ENCODE peak calls at places on chromosome 13, in nine cellular contexts. Z is endodermal cell, M is stomach, L is upper lobe of left lung, D is left ventricle myocardium inferior, G is heart left ventricle, O is fibroblast of the aortic adventitia, U is BJ, E is cardiac muscle cell. X is an unnamed sample.

GRCh38 chr13:113086991-113087922 is 18.3 kb upstream of the F7 start:
- DNase-seq in Z (no peak), M (no peak), L (peak), D (peak), G (no peak), O (no peak), U (no peak), E (no peak), X (no peak)

GRCh38 chr13:33349996-33350826 is 64.7 kb upstream of the STARD13 start:
- DNase-seq in Z (peak), M (peak), L (peak), D (peak), G (peak), O (peak), U (no peak), E (peak), X (no peak)

GRCh38 chr13:36685912-36686311 is 12.1 kb downstream of the SERTM1 start:
- DNase-seq in Z (no peak), M (no peak), L (no peak), D (no peak), G (no peak), O (peak), U (no peak), E (peak), X (no peak)

GRCh38 chr13:75637101-75637774 is 1.1 kb downstream of the LMO7 start:
- DNase-seq in Z (peak), M (no peak), L (no peak), D (no peak), G (no peak), O (no peak), U (no peak), E (peak), X (no peak)

GRCh38 chr13:76148926-76149325 is 512.8 kb downstream of the LMO7 start:
- DNase-seq in Z (no peak), M (no peak), L (no peak), D (no peak), G (no peak), O (peak), U (peak), E (peak), X (no peak)

GRCh38 chr13:110340812-110341444 is 33.8 kb downstream of the COL4A2 start:
- DNase-seq in Z (peak), M (peak), L (no peak), D (peak), G (peak), O (peak), U (no peak), E (peak), X (no peak)

GRCh38 chr13:46339035-46339666 is 47.9 kb downstream of the RUBCNL start:
- DNase-seq in Z (no peak), M (no peak), L (no peak), D (peak), G (peak), O (peak), U (no peak), E (peak), X (no peak)

GRCh38 chr13:98447881-98448641 is 128.8 kb downstream of the STK24 start:
- DNase-seq in Z (peak), M (no peak), L (no peak), D (peak), G (peak), O (no peak), U (no peak), E (peak), X (no peak)

GRCh38 chr13:48891586-48891985 is 84.1 kb upstream of the FNDC3A start:
- DNase-seq in Z (no peak), M (no peak), L (no peak), D (no peak), G (no peak), O (peak), U (no peak), E (peak), X (no peak)

GRCh38 chr13:100668408-100668807 is 6.2 kb downstream of the TMTC4 start:
- DNase-seq in Z (no peak), M (no peak), L (no peak), D (no peak), G (no peak), O (peak), U (no peak), E (peak), X (no peak)

GRCh38 chr13:113855012-113855921 is 8.6 kb downstream of the GAS6 start:
- DNase-seq in Z (peak), M (peak), L (peak), D (peak), G (no peak), O (no peak), U (no peak), E (no peak), X (no peak)

GRCh38 chr13:22703601-22704209 is 477.1 kb upstream of the SGCG start:
- DNase-seq in Z (no peak), M (no peak), L (no peak), D (no peak), G (no peak), O (no peak), U (no peak), E (no peak), X (no peak)

GRCh38 chr13:78410164-78410563 is 193.2 kb downstream of the POU4F1 start:
- DNase-seq in Z (no peak), M (no peak), L (no peak), D (no peak), G (no peak), O (no peak), U (no peak), E (no peak), X (no peak)

GRCh38 chr13:74290324-74290773 is 156.1 kb upstream of the KLF12 start:
- DNase-seq in Z (peak), M (no peak), L (no peak), D (no peak), G (peak), O (peak), U (no peak), E (peak), X (no peak)

GRCh38 chr13:52980695-52981094 is 47.9 kb upstream of the OLFM4 start:
- DNase-seq in Z (no peak), M (no peak), L (no peak), D (no peak), G (no peak), O (no peak), U (no peak), E (no peak), X (no peak)

GRCh38 chr13:80665792-80666333 is 324.9 kb upstream of the SPRY2 start:
- DNase-seq in Z (peak), M (no peak), L (no peak), D (no peak), G (no peak), O (peak), U (no peak), E (peak), X (no peak)

GRCh38 chr13:110541526-110541920 is 20.0 kb downstream of the RAB20 start:
- DNase-seq in Z (no peak), M (peak), L (no peak), D (no peak), G (no peak), O (peak), U (no peak), E (peak), X (no peak)

GRCh38 chr13:50130686-50131051 is 115.4 kb downstream of the KCNRG start:
- DNase-seq in Z (peak), M (no peak), L (peak), D (peak), G (peak), O (peak), U (no peak), E (peak), X (no peak)

GRCh38 chr13:32427852-32428580 is at the start of gene N4BP2L1:
- DNase-seq in Z (peak), M (peak), L (peak), D (peak), G (peak), O (peak), U (no peak), E (peak), X (no peak)

GRCh38 chr13:50731400-50731799 is 112.1 kb downstream of the DLEU7 start:
- DNase-seq in Z (no peak), M (no peak), L (no peak), D (no peak), G (peak), O (peak), U (no peak), E (peak), X (peak)

GRCh38 chr13:96982672-96983071 is 11.6 kb downstream of the OXGR1 start:
- DNase-seq in Z (no peak), M (no peak), L (no peak), D (no peak), G (peak), O (peak), U (no peak), E (peak), X (no peak)

GRCh38 chr13:31859546-31859945 is 120.2 kb downstream of the RXFP2 start:
- DNase-seq in Z (no peak), M (no peak), L (no peak), D (no peak), G (no peak), O (peak), U (no peak), E (no peak), X (no peak)

GRCh38 chr13:72430923-72431322 is 296.5 kb downstream of the MZT1 start:
- DNase-seq in Z (peak), M (no peak), L (no peak), D (no peak), G (no peak), O (no peak), U (no peak), E (no peak), X (no peak)

GRCh38 chr13:107545946-107546502 is 669.3 kb downstream of the LIG4 start:
- DNase-seq in Z (no peak), M (no peak), L (no peak), D (no peak), G (no peak), O (no peak), U (no peak), E (no peak), X (no peak)

GRCh38 chr13:47650221-47650620 is 350.9 kb downstream of the SUCLA2 start:
- DNase-seq in Z (no peak), M (no peak), L (no peak), D (no peak), G (no peak), O (no peak), U (no peak), E (no peak), X (no peak)

GRCh38 chr13:47764817-47765216 is 236.3 kb downstream of the SUCLA2 start:
- DNase-seq in Z (no peak), M (no peak), L (no peak), D (no peak), G (no peak), O (no peak), U (no peak), E (no peak), X (no peak)

GRCh38 chr13:98141938-98142426 is 912 bp upstream of the FARP1 start:
- DNase-seq in Z (peak), M (peak), L (no peak), D (peak), G (peak), O (no peak), U (no peak), E (peak), X (no peak)

GRCh38 chr13:75699062-75699461 is 62.9 kb downstream of the LMO7 start:
- DNase-seq in Z (no peak), M (no peak), L (no peak), D (no peak), G (no peak), O (no peak), U (no peak), E (no peak), X (no peak)

GRCh38 chr13:76882431-76882830 is 3.8 kb downstream of the KCTD12 start:
- DNase-seq in Z (no peak), M (no peak), L (no peak), D (no peak), G (no peak), O (peak), U (no peak), E (peak), X (peak)

GRCh38 chr13:34748078-34748477 is 194.0 kb upstream of the NBEA start:
- DNase-seq in Z (no peak), M (no peak), L (no peak), D (peak), G (peak), O (peak), U (no peak), E (peak), X (no peak)

GRCh38 chr13:48593551-48593950 is 60.2 kb upstream of the CYSLTR2 start:
- DNase-seq in Z (no peak), M (no peak), L (no peak), D (no peak), G (no peak), O (no peak), U (no peak), E (no peak), X (no peak)

GRCh38 chr13:46392967-46393366 is 5.9 kb upstream of the RUBCNL start:
- DNase-seq in Z (no peak), M (no peak), L (no peak), D (no peak), G (no peak), O (no peak), U (no peak), E (no peak), X (no peak)

DNA sequence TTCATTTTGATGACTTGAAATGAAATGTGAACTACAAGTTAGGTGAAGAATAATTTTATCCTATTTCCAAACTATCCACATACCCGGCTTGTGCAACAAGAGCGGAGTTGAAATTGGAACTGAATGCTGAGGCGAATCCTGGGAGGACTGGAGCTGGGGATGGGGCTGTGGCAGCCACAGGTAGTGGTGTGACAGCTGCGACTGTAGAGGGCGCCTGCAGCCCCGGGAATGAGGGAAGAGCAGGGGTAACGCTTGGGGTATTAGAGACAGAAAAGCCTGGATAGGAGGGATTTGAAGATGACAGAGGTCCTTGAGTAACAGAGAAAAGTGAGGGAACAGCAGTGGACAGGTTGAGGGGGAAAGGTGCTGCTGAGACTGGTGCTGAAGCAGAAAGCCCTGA is 22.0 kb upstream of the STOML3 start:
- DNase-seq in Z (peak), M (no peak), L (peak), D (no peak), G (no peak), O (no peak), U (no peak), E (no peak), X (no peak)
- TF ChIP-seq CTCF in Z (peak), M (no peak), L (no peak), D (no peak), G (no peak), O (no peak), U (peak), E (no peak), X (peak)

GRCh38 chr13:29596064-29596418 is 553 bp upstream of the SLC7A1 start:
- DNase-seq in Z (no peak), M (no peak), L (no peak), D (no peak), G (no peak), O (no peak), U (no peak), E (no peak), X (no peak)
- H3K4me3 ChIP-seq in Z (peak), M (peak), L (peak), D (peak), G (peak), O (peak), U (peak), E (peak), X (peak)

DNA sequence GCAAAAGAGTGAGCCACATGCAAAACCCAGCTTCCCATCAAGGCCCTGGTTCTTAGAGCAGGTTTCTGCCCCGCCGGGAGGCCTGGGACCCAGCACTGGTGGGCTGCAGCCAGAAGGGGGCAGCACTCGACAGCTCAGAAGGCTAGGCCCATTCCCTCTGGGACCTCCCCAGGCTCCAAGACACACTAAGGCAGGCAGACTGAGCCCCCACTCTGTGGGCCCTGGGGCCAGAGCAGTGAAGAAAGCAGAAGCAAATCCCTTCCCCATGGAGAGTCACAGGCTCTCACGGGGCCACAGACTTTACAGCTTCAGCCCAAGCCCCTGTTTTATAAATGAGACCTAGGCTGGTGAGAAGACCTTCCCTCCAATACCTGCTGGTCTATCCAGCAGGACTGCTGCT is 109.4 kb downstream of the ABCC4 start:
- DNase-seq in Z (peak), M (peak), L (peak), D (peak), G (peak), O (peak), U (no peak), E (peak), X (peak)
- TF ChIP-seq CTCF in Z (peak), M (peak), L (peak), D (peak), G (peak), O (peak), U (peak), E (peak), X (peak)

DNA sequence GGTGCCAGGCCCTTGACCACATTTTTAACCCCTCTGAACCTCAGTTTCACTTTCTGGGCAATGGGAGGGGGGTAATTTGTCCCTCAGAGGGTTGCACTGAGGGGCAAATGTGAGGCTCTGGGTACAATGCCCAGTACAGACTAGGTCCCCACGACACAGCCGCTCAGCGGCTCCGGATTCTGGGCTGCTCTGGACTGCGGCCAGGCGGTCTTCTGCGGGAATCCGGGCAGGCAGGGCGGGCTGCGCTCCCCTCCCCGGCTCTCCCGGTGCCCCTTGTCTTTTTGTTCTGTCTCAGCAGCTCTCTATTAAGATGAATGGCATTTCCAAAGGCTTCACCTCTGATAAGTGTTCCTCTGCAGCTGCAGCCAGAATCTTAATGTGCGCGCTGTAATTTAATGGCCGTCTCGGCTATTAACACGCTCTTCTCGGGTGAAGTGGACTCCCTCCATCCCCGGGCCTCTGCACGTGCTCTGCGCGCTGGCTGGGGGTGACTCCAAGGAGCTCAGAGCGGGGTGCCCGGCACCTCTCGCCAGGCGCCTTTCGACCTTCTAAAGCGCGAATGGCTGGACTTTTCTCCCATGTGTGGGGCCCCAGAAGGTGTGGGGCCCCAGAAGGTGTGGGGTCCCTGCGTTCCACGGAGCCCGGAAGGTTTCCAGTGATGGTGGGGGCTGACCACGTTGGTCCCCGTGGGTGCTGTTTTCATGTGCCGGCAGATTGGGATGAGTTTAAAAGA is 3.5 kb upstream of the ALOX5AP start:
- DNase-seq in Z (no peak), M (no peak), L (peak), D (no peak), G (no peak), O (no peak), U (no peak), E (no peak), X (no peak)
- H3K4me3 ChIP-seq in Z (no peak), M (peak), L (no peak), D (no peak), G (no peak), O (no peak), U (no peak), E (no peak), X (no peak)